ENCODE peak calls at places on chromosomes 1 and 21, in eight cellular contexts. F is NCI-H1105; X is stimulated activated CD4-positive, alpha-beta T cell treated with anti-CD3 and anti-CD28 coated beads, Interleukin-1b, Interleukin-23, amount 100 ng/mL, for 1 hour; P is CD4-positive, alpha-beta T cell; H is sigmoid colon; J is iris pigment epithelial cell; U is ecto neural progenitor cell; D is renal cortical epithelial cell. I is an unnamed sample.
A peak's percentile ranks its signal among the peaks of the same experiment; 100 is the strongest.

GRCh38 chr1:56520202-56520601 is 59.2 kb downstream of the PLPP3 start:
- DNase-seq in H (no peak), U (no peak), F (no peak), X (no peak), P (no peak), D (no peak), J (no peak), I (no peak)

GRCh38 chr21:37742115-37742514 is 174.1 kb downstream of the KCNJ6 start:
- DNase-seq in X (no peak), J (no peak), U (no peak), H (no peak), D (no peak), P (no peak), F (no peak), I (no peak)

GRCh38 chr1:186559601-186560116 is 98.7 kb upstream of the PDC start:
- DNase-seq in D (no peak), F (no peak), X (no peak), H (no peak), J (peak; percentile 67), P (no peak), U (no peak), I (no peak)

GRCh38 chr1:110035236-110035752 is 870 bp downstream of the STRIP1 start:
- DNase-seq in P (no peak), U (no peak), D (peak; percentile 26), F (peak; percentile 49), J (peak; percentile 41), H (no peak), X (no peak), I (no peak)

GRCh38 chr1:68230901-68231626 is 1.3 kb downstream of the WLS start:
- DNase-seq in J (no peak), F (peak; percentile 16), X (no peak), U (peak; percentile 56), H (peak; percentile 79), P (no peak), D (no peak), I (no peak)

GRCh38 chr1:116389013-116389412 is 16.0 kb downstream of the ATP1A1 start:
- DNase-seq in D (no peak), F (no peak), P (no peak), H (no peak), J (no peak), X (no peak), U (no peak), I (no peak)

GRCh38 chr21:41411449-41412089 is 14.5 kb upstream of the MX1 start:
- DNase-seq in P (peak; percentile 38), J (no peak), X (no peak), H (no peak), F (peak; percentile 8), D (peak; percentile 43), U (no peak), I (no peak)

GRCh38 chr1:173411835-173412742 is 65.0 kb upstream of the PRDX6 start:
- DNase-seq in X (no peak), P (no peak), H (no peak), J (peak; percentile 92), F (no peak), D (peak; percentile 76), U (no peak), I (no peak)